ENCODE peak calls at places on chromosomes 16 and 17, in seven cellular contexts. N, C, Y, S, B, I and P are unnamed samples.

GRCh38 chr17:48002208-48002919 is 31.5 kb downstream of the CDK5RAP3 start:
- DNase-seq in N (peak; percentile 36), C (peak; percentile 87), Y (no peak), S (peak; percentile 43), B (peak; percentile 69), I (peak; percentile 74), P (peak; percentile 95)

GRCh38 chr16:85648070-85648714 is 35.1 kb downstream of the GSE1 start:
- DNase-seq in N (no peak), C (no peak), Y (no peak), S (no peak), B (no peak), I (no peak), P (no peak)

GRCh38 chr17:67290994-67291362 is 46.0 kb upstream of the HELZ start:
- DNase-seq in N (no peak), C (no peak), Y (peak; percentile 95), S (no peak), B (no peak), I (no peak), P (no peak)

GRCh38 chr17:6061290-6061689 is 8.9 kb upstream of the WSCD1 start:
- DNase-seq in N (peak; percentile 82), C (peak; percentile 71), Y (no peak), S (no peak), B (no peak), I (peak; percentile 54), P (peak; percentile 71)

GRCh38 chr17:9291912-9292562 is 270.7 kb downstream of the NTN1 start:
- DNase-seq in N (peak; percentile 60), C (no peak), Y (peak; percentile 86), S (peak; percentile 4), B (peak; percentile 60), I (peak; percentile 38), P (no peak)

GRCh38 chr16:53415504-53415903 is 18.8 kb upstream of the RBL2 start:
- DNase-seq in N (no peak), C (no peak), Y (peak; percentile 80), S (no peak), B (no peak), I (no peak), P (no peak)

GRCh38 chr16:9048302-9048700 is 43.1 kb upstream of the HAPSTR1 start:
- DNase-seq in N (no peak), C (peak; percentile 46), Y (no peak), S (no peak), B (no peak), I (peak; percentile 74), P (no peak)

GRCh38 chr17:57946798-57947358 is 8.3 kb downstream of the CUEDC1 start:
- DNase-seq in N (peak; percentile 83), C (peak; percentile 56), Y (no peak), S (no peak), B (peak; percentile 77), I (peak; percentile 80), P (peak; percentile 72)

GRCh38 chr17:2950846-2951245 is 112.6 kb downstream of the OR1D5 start:
- DNase-seq in N (no peak), C (no peak), Y (peak; percentile 47), S (no peak), B (no peak), I (no peak), P (no peak)

GRCh38 chr17:51135956-51136355 is 15.3 kb upstream of the SPAG9 start:
- DNase-seq in N (no peak), C (no peak), Y (no peak), S (no peak), B (no peak), I (no peak), P (no peak)
- TF ChIP-seq CTCF in N (no peak), C (no peak), Y (no peak), S (no peak), B (no peak), I (no peak), P (no peak)

GRCh38 chr17:75773121-75773807 is 8.3 kb upstream of the GALK1 start:
- DNase-seq in N (no peak), C (no peak), Y (no peak), S (no peak), B (no peak), I (no peak), P (no peak)

GRCh38 chr17:75771334-75772281 is 6.6 kb upstream of the GALK1 start:
- DNase-seq in N (no peak), C (no peak), Y (no peak), S (no peak), B (no peak), I (peak; percentile 46), P (no peak)

GRCh38 chr17:75774471-75774987 is 9.5 kb upstream of the GALK1 start:
- DNase-seq in N (no peak), C (no peak), Y (no peak), S (no peak), B (no peak), I (no peak), P (no peak)

GRCh38 chr17:75774988-75775668 is 9.5 kb upstream of the UNK start:
- DNase-seq in N (no peak), C (no peak), Y (peak; percentile 85), S (no peak), B (no peak), I (peak; percentile 22), P (no peak)

DNA sequence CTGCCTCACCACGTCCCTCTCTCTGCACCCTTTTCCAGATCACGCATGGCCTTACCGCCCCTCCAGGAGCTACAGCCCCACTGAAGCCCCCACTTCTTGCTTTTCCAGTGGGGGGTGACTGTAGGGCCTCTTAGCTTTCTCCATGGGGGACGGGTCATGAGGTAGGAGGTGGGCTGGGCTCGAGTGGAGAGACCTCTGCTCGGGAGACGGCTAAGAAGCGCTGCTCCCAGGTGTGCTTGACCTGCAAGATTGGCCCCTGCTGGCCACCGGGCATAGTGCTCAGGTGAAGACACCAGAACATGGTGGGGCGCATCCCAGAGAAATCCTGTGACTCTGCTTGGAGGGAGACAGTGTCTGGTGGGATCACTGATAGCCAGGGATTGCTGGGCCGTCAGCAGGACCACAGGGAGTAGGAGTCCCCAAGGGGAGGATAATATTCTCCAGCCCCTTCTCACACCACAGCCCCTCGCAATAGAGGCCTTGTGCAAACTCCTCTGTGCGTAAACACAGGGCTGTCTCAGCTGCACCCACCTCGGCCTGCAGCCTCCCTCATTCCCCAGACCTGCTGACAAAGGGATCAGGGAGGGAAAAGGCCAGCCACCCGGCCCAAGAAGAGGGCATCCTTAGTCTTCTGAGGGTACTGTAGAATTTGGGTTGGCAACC is 8.9 kb upstream of the GALK1 start:
- DNase-seq in N (no peak), C (no peak), Y (peak; percentile 92), S (no peak), B (no peak), I (no peak), P (no peak)
- TF ChIP-seq CTCF in N (no peak), C (no peak), Y (peak; percentile 68), S (no peak), B (no peak), I (no peak), P (peak; percentile 12)

DNA sequence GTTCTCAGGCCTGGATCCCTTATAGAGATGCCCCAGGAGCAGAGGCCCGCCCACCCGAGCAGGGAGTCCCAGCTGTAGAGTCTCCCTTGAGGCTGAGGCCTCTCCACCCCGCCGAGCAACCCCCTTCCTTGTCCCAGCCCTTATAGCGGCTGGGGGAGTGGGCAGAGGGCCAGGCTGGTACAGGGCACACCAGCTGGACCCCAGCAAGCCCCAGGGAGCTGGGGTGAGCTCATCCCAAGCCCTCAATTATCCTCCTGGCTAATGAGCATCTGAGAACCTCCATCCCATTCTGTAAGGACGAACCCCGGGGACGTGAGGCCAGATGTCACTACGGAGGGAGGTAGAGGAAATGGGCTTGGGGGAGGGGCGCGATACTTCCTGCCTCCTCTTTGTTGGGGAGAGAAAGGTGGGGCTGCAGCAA is 3.2 kb upstream of the SNN start:
- DNase-seq in N (no peak), C (no peak), Y (peak; percentile 68), S (no peak), B (no peak), I (no peak), P (no peak)
- TF ChIP-seq CTCF in N (no peak), C (no peak), Y (no peak), S (no peak), B (no peak), I (no peak), P (no peak)

GRCh38 chr16:77786448-77786847 is 1.9 kb upstream of the VAT1L start:
- DNase-seq in N (no peak), C (no peak), Y (no peak), S (no peak), B (no peak), I (no peak), P (no peak)

GRCh38 chr16:77785365-77785764 is 3.0 kb upstream of the VAT1L start:
- DNase-seq in N (no peak), C (no peak), Y (no peak), S (no peak), B (no peak), I (no peak), P (no peak)

GRCh38 chr16:77782694-77783093 is 5.7 kb upstream of the VAT1L start:
- DNase-seq in N (no peak), C (no peak), Y (no peak), S (no peak), B (no peak), I (peak; percentile 46), P (no peak)

GRCh38 chr16:77787452-77787851 is 912 bp upstream of the VAT1L start:
- DNase-seq in N (no peak), C (no peak), Y (no peak), S (no peak), B (no peak), I (no peak), P (no peak)

GRCh38 chr16:77784441-77785356 is 3.7 kb upstream of the VAT1L start:
- DNase-seq in N (no peak), C (no peak), Y (no peak), S (no peak), B (no peak), I (peak; percentile 17), P (no peak)
- TF ChIP-seq CTCF in N (no peak), C (peak; percentile 22), Y (peak; percentile 64), S (no peak), B (no peak), I (peak; percentile 28), P (peak; percentile 44)

GRCh38 chr17:17767497-17768286 is 69.1 kb downstream of the SREBF1 start:
- DNase-seq in N (no peak), C (no peak), Y (no peak), S (no peak), B (no peak), I (no peak), P (no peak)

GRCh38 chr17:17767096-17767470 is 69.7 kb downstream of the SREBF1 start:
- DNase-seq in N (no peak), C (peak; percentile 61), Y (no peak), S (no peak), B (no peak), I (no peak), P (peak; percentile 69)

GRCh38 chr17:17765359-17765758 is 71.4 kb downstream of the SREBF1 start:
- DNase-seq in N (no peak), C (no peak), Y (no peak), S (no peak), B (no peak), I (no peak), P (no peak)

GRCh38 chr17:17765921-17766320 is 70.9 kb downstream of the SREBF1 start:
- DNase-seq in N (no peak), C (no peak), Y (no peak), S (no peak), B (no peak), I (no peak), P (no peak)

GRCh38 chr17:17766351-17767095 is 70.3 kb downstream of the SREBF1 start:
- DNase-seq in N (no peak), C (no peak), Y (no peak), S (no peak), B (peak; percentile 82), I (no peak), P (no peak)
- TF ChIP-seq CTCF in N (no peak), C (no peak), Y (no peak), S (no peak), B (no peak), I (no peak), P (no peak)